ENCODE peak calls at places on chromosome X, in four cellular contexts. X, G, Y and M are unnamed samples.

GRCh38 chrX:101397779-101398178 is 7.0 kb downstream of the RPL36A start:
- DNase-seq in X (no peak), G (no peak), Y (no peak), M (no peak)

GRCh38 chrX:85084770-85085393 is 81.2 kb downstream of the APOOL start:
- DNase-seq in X (peak), G (no peak), Y (peak), M (peak)

GRCh38 chrX:119374736-119375135 is 24.4 kb upstream of the SLC25A43 start:
- DNase-seq in X (no peak), G (no peak), Y (no peak), M (no peak)

GRCh38 chrX:130728208-130728607 is 174.8 kb downstream of the ENOX2 start:
- DNase-seq in X (no peak), G (no peak), Y (no peak), M (no peak)

GRCh38 chrX:109374276-109374960 is 107.5 kb downstream of the GUCY2F start:
- DNase-seq in X (no peak), G (no peak), Y (no peak), M (no peak)

GRCh38 chrX:43559643-43560042 is 96.5 kb upstream of the MAOA start:
- DNase-seq in X (peak), G (peak), Y (peak), M (peak)

GRCh38 chrX:18424482-18425198 is 768 bp upstream of the CDKL5 start:
- DNase-seq in X (peak), G (peak), Y (no peak), M (no peak)

GRCh38 chrX:154373340-154374306 is 811 bp downstream of the FLNA start:
- DNase-seq in X (peak), G (peak), Y (no peak), M (peak)

GRCh38 chrX:66912417-66912816 is 273.5 kb upstream of the EDA2R start:
- DNase-seq in X (no peak), G (no peak), Y (no peak), M (no peak)

GRCh38 chrX:112746812-112747630 is 67.3 kb upstream of the LHFPL1 start:
- DNase-seq in X (no peak), G (no peak), Y (no peak), M (no peak)

GRCh38 chrX:151359931-151360871 is 36.8 kb upstream of the VMA21 start:
- DNase-seq in X (peak), G (peak), Y (peak), M (peak)

GRCh38 chrX:151151668-151152267 is 24.6 kb upstream of the GPR50 start:
- DNase-seq in X (peak), G (peak), Y (peak), M (peak)

GRCh38 chrX:130082244-130083106 is 27.8 kb downstream of the ELF4 start:
- DNase-seq in X (no peak), G (no peak), Y (peak), M (no peak)

GRCh38 chrX:129462707-129463106 is 60.6 kb downstream of the SMARCA1 start:
- DNase-seq in X (peak), G (no peak), Y (no peak), M (no peak)

GRCh38 chrX:38192007-38192625 is 28.6 kb downstream of the SRPX start:
- DNase-seq in X (no peak), G (peak), Y (peak), M (no peak)

GRCh38 chrX:16589211-16589610 is 60.7 kb upstream of the S100G start:
- DNase-seq in X (no peak), G (no peak), Y (no peak), M (no peak)

GRCh38 chrX:137313627-137314026 is 252.3 kb upstream of the ZIC3 start:
- DNase-seq in X (no peak), G (no peak), Y (no peak), M (no peak)

GRCh38 chrX:48606091-48606490 is 8.8 kb downstream of the WDR13 start:
- DNase-seq in X (no peak), G (peak), Y (peak), M (no peak)

GRCh38 chrX:3393581-3394111 is 47.2 kb upstream of the MXRA5 start:
- DNase-seq in X (no peak), G (no peak), Y (no peak), M (no peak)

GRCh38 chrX:11435568-11435967 is 142.4 kb downstream of the AMELX start:
- DNase-seq in X (no peak), G (no peak), Y (no peak), M (no peak)

GRCh38 chrX:30930143-30930542 is 41.1 kb upstream of the TAB3 start:
- DNase-seq in X (no peak), G (no peak), Y (no peak), M (peak)

GRCh38 chrX:115564243-115564642 is 3.3 kb downstream of the PLS3 start:
- DNase-seq in X (no peak), G (no peak), Y (no peak), M (peak)

GRCh38 chrX:66553973-66554372 is 84.9 kb downstream of the EDA2R start:
- DNase-seq in X (no peak), G (no peak), Y (no peak), M (no peak)

GRCh38 chrX:100829730-100830129 is 9.5 kb downstream of the CSTF2 start:
- DNase-seq in X (no peak), G (no peak), Y (no peak), M (no peak)

GRCh38 chrX:10079155-10079711 is 77.5 kb upstream of the CLCN4 start:
- DNase-seq in X (no peak), G (no peak), Y (no peak), M (peak)

GRCh38 chrX:2696698-2697215 is 5.7 kb downstream of the CD99 start:
- DNase-seq in X (no peak), G (no peak), Y (no peak), M (no peak)

DNA sequence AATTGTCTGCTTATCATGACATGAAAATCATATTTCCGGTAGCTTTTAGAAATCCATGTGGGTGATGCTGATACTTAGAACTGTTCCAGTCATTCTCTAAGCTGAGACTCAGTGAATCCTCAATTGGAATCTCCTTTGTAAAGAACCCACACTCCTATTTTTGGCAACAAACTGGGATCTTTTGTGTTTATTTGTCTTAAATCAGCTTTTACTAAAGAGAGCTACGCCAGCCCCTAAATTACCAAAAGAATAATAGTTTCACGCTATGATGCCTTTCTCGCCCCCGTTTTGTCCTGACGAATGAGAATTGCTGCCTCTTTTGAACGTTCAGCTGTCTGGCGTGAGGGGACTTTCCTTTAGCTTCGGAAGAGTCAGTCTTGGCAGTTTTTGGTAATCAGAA is 195.9 kb downstream of the SHOX start:
- DNase-seq in X (no peak), G (no peak), Y (no peak), M (no peak)
- TF ChIP-seq HMGXB4 in X (no peak), G (no peak), Y (no peak), M (no peak)

DNA sequence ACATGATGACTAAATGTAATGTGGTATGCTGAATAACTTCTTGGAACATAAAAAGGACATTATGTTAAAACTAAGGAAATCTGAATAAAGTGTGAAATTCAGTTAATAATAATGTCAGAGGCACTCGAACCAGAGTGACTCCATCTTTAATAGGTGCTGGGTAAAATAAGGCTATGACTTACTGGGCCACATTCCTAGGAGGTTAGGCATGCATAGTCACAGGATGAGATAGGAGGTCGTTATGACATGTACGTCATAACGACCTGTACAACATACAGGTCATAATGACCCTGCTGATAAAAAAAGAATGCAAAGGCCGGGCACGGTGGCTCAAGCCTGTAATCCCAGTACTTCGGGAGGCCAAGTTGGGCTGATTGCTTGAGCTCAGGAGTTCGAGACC is 28.9 kb upstream of the OPHN1 start:
- DNase-seq in X (no peak), G (no peak), Y (no peak), M (no peak)
- TF ChIP-seq HMGXB4 in X (no peak), G (no peak), Y (no peak), M (no peak)

GRCh38 chrX:12878536-12878935 is 11.7 kb downstream of the TLR7 start:
- DNase-seq in X (no peak), G (no peak), Y (no peak), M (no peak)

GRCh38 chrX:12885508-12885907 is 18.6 kb downstream of the TLR7 start:
- DNase-seq in X (no peak), G (no peak), Y (no peak), M (no peak)

GRCh38 chrX:12877386-12877785 is 10.5 kb downstream of the TLR7 start:
- DNase-seq in X (no peak), G (no peak), Y (no peak), M (peak)

GRCh38 chrX:12886545-12886944 is 19.7 kb downstream of the TLR7 start:
- DNase-seq in X (no peak), G (no peak), Y (no peak), M (no peak)

DNA sequence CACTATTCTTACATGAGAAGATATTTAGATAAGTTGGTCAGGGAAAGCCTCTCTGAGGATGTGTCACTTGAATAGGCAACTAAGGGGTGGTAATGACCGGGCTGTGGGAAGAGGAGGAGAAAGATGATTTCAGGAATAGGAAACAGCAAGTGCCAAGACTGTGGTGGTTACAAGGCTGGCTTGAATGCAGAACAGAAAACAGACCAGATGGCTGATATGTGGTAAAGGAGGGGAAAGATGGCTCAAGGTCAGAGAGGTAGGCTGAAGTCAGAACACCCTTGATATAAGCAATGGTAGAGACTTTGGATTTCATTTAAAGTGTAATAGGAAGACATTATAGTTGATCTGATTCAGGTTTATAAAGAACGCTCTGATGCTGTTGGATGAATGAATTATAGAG is 15.0 kb downstream of the TLR7 start:
- DNase-seq in X (no peak), G (no peak), Y (no peak), M (no peak)
- TF ChIP-seq HMGXB4 in X (no peak), G (no peak), Y (no peak), M (no peak)

GRCh38 chrX:40543661-40544328 is 37.0 kb upstream of the ATP6AP2 start:
- DNase-seq in X (no peak), G (no peak), Y (peak), M (peak)
- TF ChIP-seq HMGXB4 in X (no peak), G (no peak), Y (no peak), M (no peak)

DNA sequence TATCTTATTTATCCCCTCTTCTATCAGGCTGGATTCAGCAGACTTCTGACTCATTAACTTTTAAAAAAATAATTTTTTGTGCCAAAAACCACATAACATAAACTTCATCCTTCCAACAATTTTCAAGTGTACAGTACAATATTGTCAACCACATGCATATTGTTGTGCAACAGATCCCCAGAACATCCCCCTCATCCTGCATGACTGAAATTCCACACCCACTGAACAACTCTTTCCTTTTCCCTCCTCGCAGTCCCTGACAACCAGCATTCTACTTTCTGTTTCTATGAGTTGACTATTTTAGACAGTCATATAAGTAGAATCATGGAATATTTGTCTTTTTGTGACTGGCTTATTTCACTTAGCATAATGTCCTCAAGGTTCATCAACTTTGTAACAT is 2.2 kb upstream of the MID2 start:
- DNase-seq in X (no peak), G (no peak), Y (no peak), M (no peak)
- TF ChIP-seq HMGXB4 in X (no peak), G (no peak), Y (no peak), M (no peak)

GRCh38 chrX:133297284-133297683 is 79.1 kb upstream of the TFDP3 start:
- DNase-seq in X (no peak), G (no peak), Y (no peak), M (no peak)
- TF ChIP-seq HMGXB4 in X (no peak), G (no peak), Y (no peak), M (no peak)

GRCh38 chrX:5113128-5113527 is 1115.5 kb downstream of the NLGN4X start:
- DNase-seq in X (peak), G (no peak), Y (no peak), M (no peak)
- TF ChIP-seq HMGXB4 in X (no peak), G (no peak), Y (no peak), M (no peak)

GRCh38 chrX:121333942-121334341 is 286.5 kb downstream of the GLUD2 start:
- DNase-seq in X (no peak), G (no peak), Y (no peak), M (no peak)
- TF ChIP-seq HMGXB4 in X (no peak), G (no peak), Y (no peak), M (no peak)

DNA sequence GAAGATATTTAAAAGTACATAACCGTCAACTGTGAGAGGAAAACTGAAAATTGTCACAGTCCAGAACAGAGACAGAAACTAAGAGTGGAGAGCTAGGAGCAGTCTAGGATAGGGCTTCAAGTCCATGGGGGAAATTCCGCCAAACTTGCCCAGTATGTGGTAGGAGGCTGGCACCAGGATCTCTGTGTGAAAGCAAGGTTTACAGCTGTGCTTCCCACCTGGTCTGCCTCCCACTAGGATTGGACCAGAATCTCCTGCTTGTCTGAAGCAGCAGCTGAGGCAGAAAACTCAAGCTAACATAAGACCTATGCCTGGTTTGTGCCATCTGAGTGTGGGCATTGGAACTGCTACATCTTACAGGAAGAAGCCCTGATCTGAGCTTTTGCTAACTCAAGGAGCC is 18.6 kb upstream of the FHL1 start:
- DNase-seq in X (no peak), G (no peak), Y (no peak), M (no peak)
- TF ChIP-seq HMGXB4 in X (no peak), G (no peak), Y (no peak), M (no peak)